ENCODE peak calls at places on chromosomes 2 and 18, in seven cellular contexts. W is GM23248, X is hepatocyte, Y is HCT116, J is neural progenitor cell, K is OCI-LY7, F is SK-N-SH. V is an unnamed sample.
A peak's percentile ranks its signal among the peaks of the same experiment; 100 is the strongest.

GRCh38 chr2:119679526-119679837 is 481 bp downstream of the TMEM177 start:
- DNase-seq in F (no peak), X (no peak), J (no peak), Y (no peak), K (peak; percentile 12), W (no peak), V (no peak)

GRCh38 chr18:13267517-13267916 is 49.0 kb downstream of the LDLRAD4 start:
- DNase-seq in F (no peak), X (no peak), Y (no peak), K (no peak), J (no peak), W (peak; percentile 10), V (no peak)

GRCh38 chr2:241546771-241547498 is 11.6 kb upstream of the BOK start:
- DNase-seq in Y (no peak), K (no peak), W (peak; percentile 47), F (peak; percentile 52), J (peak; percentile 78), X (peak; percentile 47), V (no peak)

GRCh38 chr2:44273596-44273995 is 1.7 kb upstream of the SLC3A1 start:
- DNase-seq in K (no peak), J (no peak), F (no peak), X (no peak), W (peak; percentile 8), Y (no peak), V (no peak)

GRCh38 chr18:21557607-21558253 is 42.8 kb downstream of the ESCO1 start:
- DNase-seq in F (no peak), X (no peak), Y (no peak), J (no peak), K (no peak), W (no peak), V (no peak)

GRCh38 chr2:223554923-223555322 is 47.2 kb downstream of the SCG2 start:
- DNase-seq in Y (no peak), K (no peak), F (no peak), W (no peak), X (no peak), J (no peak), V (no peak)

GRCh38 chr2:85682378-85682777 is 11.8 kb upstream of the GNLY start:
- DNase-seq in J (no peak), W (peak; percentile 72), Y (no peak), F (no peak), X (no peak), K (no peak), V (no peak)

GRCh38 chr2:142865924-142866323 is 11.5 kb upstream of the KYNU start:
- DNase-seq in F (no peak), Y (no peak), X (no peak), K (peak; percentile 53), W (peak; percentile 2), J (no peak), V (peak; percentile 55)

GRCh38 chr2:163778045-163778753 is 42.4 kb upstream of the FIGN start:
- DNase-seq in W (peak; percentile 70), K (no peak), J (no peak), X (peak; percentile 8), Y (peak; percentile 15), F (no peak), V (no peak)

GRCh38 chr2:18600255-18600613 is 10.9 kb upstream of the NT5C1B start:
- DNase-seq in W (no peak), J (no peak), Y (no peak), X (no peak), F (no peak), K (peak; percentile 54), V (peak; percentile 39)

GRCh38 chr2:168278424-168278888 is 31.1 kb upstream of the STK39 start:
- DNase-seq in Y (peak; percentile 39), X (peak; percentile 71), J (peak; percentile 31), W (peak; percentile 37), F (no peak), K (no peak), V (no peak)

GRCh38 chr2:165563468-165564225 is 94.1 kb downstream of the CSRNP3 start:
- DNase-seq in J (peak; percentile 29), X (no peak), Y (no peak), K (peak; percentile 34), F (no peak), W (no peak), V (peak; percentile 29)

GRCh38 chr2:157185828-157186227 is 71.7 kb upstream of the GALNT5 start:
- DNase-seq in F (no peak), X (peak; percentile 11), Y (no peak), W (peak; percentile 48), K (no peak), J (no peak), V (no peak)

GRCh38 chr2:56100791-56101312 is 82.9 kb upstream of the CCDC85A start:
- DNase-seq in W (no peak), Y (no peak), J (no peak), F (no peak), K (no peak), X (no peak), V (peak; percentile 25)

GRCh38 chr2:43391159-43391876 is 164.9 kb upstream of the ZFP36L2 start:
- DNase-seq in W (no peak), F (no peak), K (no peak), J (no peak), X (no peak), Y (no peak), V (no peak)

GRCh38 chr2:31270136-31270535 is 36.2 kb downstream of the EHD3 start:
- DNase-seq in J (no peak), F (no peak), X (no peak), K (no peak), Y (no peak), W (peak; percentile 88), V (no peak)

GRCh38 chr2:135186054-135186453 is 134.0 kb downstream of the RAB3GAP1 start:
- DNase-seq in X (no peak), J (no peak), W (no peak), Y (no peak), F (no peak), K (no peak), V (no peak)

GRCh38 chr2:145792745-145793144 is 1272.8 kb upstream of the ZEB2 start:
- DNase-seq in F (no peak), K (no peak), X (no peak), W (no peak), Y (no peak), J (no peak), V (no peak)

GRCh38 chr2:106572541-106573148 is 85.5 kb downstream of the CD8B2 start:
- DNase-seq in W (peak; percentile 29), K (no peak), F (no peak), X (peak; percentile 49), Y (peak; percentile 15), J (peak; percentile 60), V (peak; percentile 14)
- TF ChIP-seq EZH2phosphoT487 in W (no peak), K (no peak), F (no peak), X (no peak), Y (no peak), J (no peak), V (no peak)

DNA sequence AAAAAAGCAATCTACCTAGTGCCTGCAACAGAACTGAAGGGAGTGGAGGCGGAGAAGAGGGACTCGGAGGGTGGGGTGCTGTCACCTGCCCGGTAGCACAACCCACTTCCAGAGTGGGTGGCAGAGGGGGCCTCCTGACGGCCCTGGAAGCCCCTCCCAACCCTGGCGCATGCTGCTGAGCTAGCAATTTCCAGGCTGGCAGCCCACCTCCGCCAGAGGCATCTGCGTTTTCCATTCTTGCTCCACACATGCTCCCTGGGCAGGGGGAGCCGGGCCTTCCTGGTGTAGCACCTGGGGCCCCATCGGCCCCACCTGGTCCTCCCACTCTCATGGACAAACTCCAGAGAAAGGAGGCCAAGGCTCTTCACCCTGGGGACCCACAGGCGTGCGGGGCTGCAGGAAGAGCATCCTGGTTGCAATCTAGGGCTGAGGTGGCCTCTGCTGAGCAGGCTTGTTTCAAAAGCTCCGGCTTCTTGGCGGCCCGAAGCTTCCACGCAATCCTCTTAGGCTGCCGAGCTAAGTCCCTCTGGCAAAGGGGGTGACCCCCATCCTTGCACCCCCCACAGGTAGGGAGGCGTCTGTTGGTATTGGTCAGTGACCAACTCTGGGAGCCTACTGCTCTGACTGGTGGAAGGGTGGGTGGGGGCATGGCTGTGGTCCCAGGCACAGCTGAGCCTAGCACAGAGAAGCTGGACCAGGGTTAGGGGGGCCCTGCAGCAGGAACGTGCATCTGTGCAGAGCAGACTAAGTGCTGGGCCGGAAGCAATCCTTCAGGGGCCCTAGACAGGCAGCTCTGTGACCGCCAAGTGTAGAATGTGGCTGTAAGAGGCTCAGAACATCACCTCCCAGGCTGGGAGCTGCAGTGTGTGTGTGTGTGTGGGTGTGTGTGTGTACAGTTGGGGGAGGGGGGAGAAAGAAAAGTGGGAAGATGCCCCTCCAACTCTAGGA is 2.6 kb downstream of the HS6ST1 start:
- DNase-seq in Y (no peak), W (peak; percentile 55), J (no peak), X (peak; percentile 41), K (peak; percentile 71), F (peak; percentile 39), V (no peak)
- H3K4me3 ChIP-seq in Y (no peak overlapping the region), W (peak overlapping the region; percentile 97), J (peak overlapping the region; percentile 97), X (no peak overlapping the region), K (peak overlapping the region; percentile 71), F (no peak overlapping the region), V (peak overlapping the region; percentile 83)

GRCh38 chr2:20451346-20451745 is 4.5 kb downstream of the RHOB start:
- DNase-seq in Y (no peak), K (no peak), W (peak; percentile 17), X (peak; percentile 28), J (no peak), F (no peak), V (no peak)

GRCh38 chr2:20449501-20450200 is 2.8 kb downstream of the RHOB start:
- DNase-seq in K (no peak), J (no peak), W (peak; percentile 47), F (no peak), Y (no peak), X (peak; percentile 32), V (no peak)

GRCh38 chr2:20448246-20449046 is 1.6 kb downstream of the RHOB start:
- DNase-seq in W (peak; percentile 59), X (no peak), F (no peak), K (no peak), Y (no peak), J (peak; percentile 29), V (no peak)

GRCh38 chr2:20451761-20452499 is 5.1 kb downstream of the RHOB start:
- DNase-seq in F (no peak), K (no peak), X (no peak), J (no peak), Y (no peak), W (no peak), V (no peak)

DNA sequence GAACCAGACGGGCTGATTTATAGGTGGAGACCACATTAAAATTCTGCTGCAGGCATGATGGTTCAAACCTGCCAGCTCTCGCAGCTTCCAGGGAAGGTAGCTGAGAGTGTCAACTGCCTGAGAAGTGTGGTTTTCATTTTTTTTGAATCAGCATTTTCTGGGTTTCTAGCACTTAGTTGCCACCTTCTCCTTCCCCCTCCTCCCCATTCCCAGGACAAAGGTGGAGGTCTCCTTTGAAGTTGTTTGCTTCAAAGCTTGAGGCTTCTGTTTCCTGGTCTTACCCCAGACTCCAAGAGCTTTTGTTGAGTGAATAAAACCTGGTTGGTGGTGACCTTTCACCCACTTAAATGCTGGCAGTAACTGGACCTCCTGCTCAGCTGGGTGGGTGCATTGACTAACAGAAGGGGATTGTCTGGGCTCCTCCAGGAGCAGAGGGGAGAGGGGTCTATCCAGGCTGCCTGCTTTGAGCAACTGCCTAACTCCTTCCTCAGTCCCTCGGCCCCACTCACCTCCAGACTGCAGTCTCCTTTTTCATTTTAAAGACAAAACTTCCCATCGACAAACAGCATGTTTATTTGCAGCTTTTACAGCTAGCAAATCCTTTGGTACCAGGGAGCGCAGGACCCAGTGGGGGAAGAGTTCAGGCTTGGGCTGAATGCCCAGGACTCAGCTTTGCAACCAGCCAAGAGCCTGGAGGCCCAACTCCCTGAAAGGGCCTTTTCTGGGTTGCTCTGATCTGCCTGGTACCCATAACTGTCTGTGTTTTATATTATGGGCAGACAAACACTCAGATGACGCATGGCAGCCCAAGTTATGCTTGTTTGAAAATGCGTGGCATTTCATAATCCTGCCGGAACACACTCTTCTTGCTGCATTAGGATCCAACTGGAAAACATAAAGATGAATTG is 3.6 kb downstream of the RHOB start:
- DNase-seq in F (peak; percentile 71), Y (no peak), J (peak; percentile 42), X (peak; percentile 83), K (no peak), W (peak; percentile 94), V (peak; percentile 18)
- TF ChIP-seq EZH2phosphoT487 in F (no peak), Y (no peak), J (no peak), X (no peak), K (no peak), W (no peak), V (no peak)

GRCh38 chr2:234025475-234025874 is 25.0 kb upstream of the SPP2 start:
- DNase-seq in X (no peak), Y (no peak), J (no peak), F (no peak), W (peak; percentile 9), K (no peak), V (peak; percentile 73)
- H3K4me3 ChIP-seq in X (no peak overlapping the region), Y (no peak overlapping the region), J (no peak overlapping the region), F (no peak overlapping the region), W (peak overlapping the region; percentile 65), K (no peak overlapping the region), V (peak overlapping the region; percentile 46)

V was measured in MM.1S.